ENCODE peak calls at places on chromosomes 11 and 22, in six cellular contexts. M is choroid plexus epithelial cell, R is pancreas, A is heart right ventricle, J is sigmoid colon, G is adrenal gland. S is an unnamed sample.

GRCh38 chr22:24435861-24436351 is 8.5 kb downstream of the ADORA2A start:
- DNase-seq in J (peak; percentile 46), G (no peak), A (no peak), R (peak; percentile 27), M (peak; percentile 40), S (peak; percentile 23)

GRCh38 chr11:2576536-2576935 is 123.3 kb downstream of the KCNQ1OT1 start:
- DNase-seq in R (no peak), J (peak; percentile 53), G (peak; percentile 10), M (no peak), A (no peak), S (peak; percentile 28)

GRCh38 chr22:21937041-21937820 is 15.4 kb downstream of the PPM1F start:
- DNase-seq in M (no peak), R (peak; percentile 74), A (no peak), G (peak; percentile 63), J (no peak), S (peak; percentile 93)

GRCh38 chr11:72354356-72355115 is 79.8 kb downstream of the CLPB start:
- DNase-seq in M (peak; percentile 26), J (no peak), R (no peak), A (no peak), G (no peak), S (no peak)

GRCh38 chr22:33555814-33556522 is 364.3 kb downstream of the LARGE1 start:
- DNase-seq in J (no peak), M (no peak), R (no peak), A (no peak), G (no peak), S (no peak)

GRCh38 chr11:72069787-72070251 is 10.5 kb downstream of the NUMA1 start:
- DNase-seq in A (peak; percentile 80), R (peak; percentile 76), J (peak; percentile 89), G (peak; percentile 93), M (peak; percentile 78), S (peak; percentile 91)

GRCh38 chr11:33706546-33706945 is 5.9 kb upstream of the C11orf91 start:
- DNase-seq in M (peak; percentile 63), R (no peak), G (no peak), A (no peak), J (no peak), S (no peak)

GRCh38 chr11:11171854-11172253 is 181.2 kb downstream of the CSNK2A3 start:
- DNase-seq in R (no peak), M (no peak), J (no peak), G (no peak), A (no peak), S (no peak)

GRCh38 chr11:61281581-61282250 is 13.4 kb downstream of the VWCE start:
- DNase-seq in R (peak; percentile 83), G (peak; percentile 57), J (peak; percentile 71), M (peak; percentile 59), A (no peak), S (no peak)

GRCh38 chr22:20904008-20904979 is 12.9 kb upstream of the CRKL start:
- DNase-seq in R (no peak), J (no peak), G (peak; percentile 85), M (peak; percentile 98), A (no peak), S (peak; percentile 77)

GRCh38 chr11:120512727-120513435 is 1.3 kb downstream of the GRIK4 start:
- DNase-seq in J (no peak), A (no peak), G (peak; percentile 16), M (no peak), R (no peak), S (no peak)

GRCh38 chr22:43951966-43952365 is 3.3 kb upstream of the SAMM50 start:
- DNase-seq in R (no peak), J (no peak), A (no peak), G (no peak), M (no peak), S (no peak)

GRCh38 chr11:92611157-92611556 is 358.3 kb upstream of the MTNR1B start:
- DNase-seq in G (no peak), M (no peak), J (no peak), A (no peak), R (no peak), S (no peak)

GRCh38 chr11:60915250-60915914 is 1.4 kb downstream of the TMEM109 start:
- DNase-seq in G (peak; percentile 68), J (peak; percentile 75), M (peak; percentile 44), R (peak; percentile 78), A (peak; percentile 57), S (peak; percentile 73)

GRCh38 chr11:57306156-57306876 is 18.4 kb downstream of the TNKS1BP1 start:
- DNase-seq in M (peak; percentile 79), J (peak; percentile 55), A (no peak), G (no peak), R (no peak), S (no peak)

GRCh38 chr11:103547009-103547408 is 437.8 kb downstream of the DYNC2H1 start:
- DNase-seq in A (no peak), R (no peak), M (no peak), G (no peak), J (no peak), S (no peak)

GRCh38 chr11:120710354-120711187 is 199.0 kb downstream of the GRIK4 start:
- DNase-seq in J (peak; percentile 87), R (no peak), M (peak; percentile 94), A (peak; percentile 15), G (peak; percentile 41), S (no peak)

GRCh38 chr11:2275334-2276279 is 5.2 kb upstream of the ASCL2 start:
- DNase-seq in G (no peak), M (no peak), A (peak; percentile 2), J (peak; percentile 55), R (no peak), S (no peak)

GRCh38 chr22:23045461-23045860 is 24.9 kb upstream of the GNAZ start:
- DNase-seq in M (no peak), A (no peak), J (no peak), G (no peak), R (no peak), S (no peak)

GRCh38 chr11:118028626-118029025 is 42.4 kb downstream of the IL10RA start:
- DNase-seq in M (no peak), J (no peak), G (no peak), A (no peak), R (no peak), S (no peak)

GRCh38 chr22:41576877-41577276 is 12.8 kb downstream of the PMM1 start:
- DNase-seq in M (peak; percentile 67), G (peak; percentile 83), R (peak; percentile 71), J (no peak), A (no peak), S (no peak)

GRCh38 chr11:126268361-126268707 is 361 bp downstream of the SRPRA start:
- DNase-seq in R (no peak), G (no peak), M (no peak), A (no peak), J (peak; percentile 70), S (no peak)

GRCh38 chr11:124402326-124402922 is 3.6 kb upstream of the OR8B3 start:
- DNase-seq in A (peak; percentile 67), G (peak; percentile 63), J (no peak), M (peak; percentile 95), R (peak; percentile 55), S (peak; percentile 55)

GRCh38 chr11:39442177-39442576 is 2017.3 kb downstream of the LRRC4C start:
- DNase-seq in R (no peak), A (no peak), J (no peak), G (no peak), M (no peak), S (no peak)

GRCh38 chr22:49204599-49205214 is 623.0 kb downstream of the BRD1 start:
- DNase-seq in G (peak; percentile 1), M (no peak), J (peak; percentile 48), R (peak; percentile 19), A (no peak), S (peak; percentile 22)

GRCh38 chr22:32395107-32395506 is 16.9 kb downstream of the RTCB start:
- DNase-seq in J (no peak), M (no peak), R (no peak), G (no peak), A (no peak), S (no peak)

GRCh38 chr11:72114570-72114969 is 2.1 kb upstream of the ANAPC15 start:
- DNase-seq in J (no peak), R (no peak), A (no peak), M (no peak), G (no peak), S (no peak)

GRCh38 chr11:15770798-15771414 is 585.4 kb downstream of the SOX6 start:
- DNase-seq in A (peak; percentile 52), R (no peak), G (no peak), J (no peak), M (peak; percentile 58), S (no peak)
- TF ChIP-seq CTCF in A (peak; percentile 47), R (peak; percentile 20), G (peak; percentile 49), J (peak; percentile 21), M (peak; percentile 83), S (peak; percentile 78)

GRCh38 chr11:70454197-70454767 is 56.0 kb downstream of the CTTN start:
- DNase-seq in M (peak; percentile 71), J (no peak), A (no peak), R (no peak), G (no peak), S (no peak)

GRCh38 chr11:70460959-70461358 is 62.6 kb downstream of the CTTN start:
- DNase-seq in G (no peak), R (no peak), A (no peak), J (no peak), M (no peak), S (no peak)

GRCh38 chr11:70455354-70455753 is 57.0 kb downstream of the CTTN start:
- DNase-seq in A (no peak), G (no peak), R (no peak), J (no peak), M (no peak), S (no peak)

GRCh38 chr11:70460111-70460510 is 61.8 kb downstream of the CTTN start:
- DNase-seq in G (no peak), A (no peak), R (no peak), J (no peak), M (no peak), S (no peak)

GRCh38 chr11:70456921-70457532 is 58.7 kb downstream of the CTTN start:
- DNase-seq in A (no peak), G (no peak), M (peak; percentile 61), J (no peak), R (no peak), S (no peak)
- TF ChIP-seq CTCF in A (no peak), G (no peak), M (no peak), J (no peak), R (no peak), S (no peak)

DNA sequence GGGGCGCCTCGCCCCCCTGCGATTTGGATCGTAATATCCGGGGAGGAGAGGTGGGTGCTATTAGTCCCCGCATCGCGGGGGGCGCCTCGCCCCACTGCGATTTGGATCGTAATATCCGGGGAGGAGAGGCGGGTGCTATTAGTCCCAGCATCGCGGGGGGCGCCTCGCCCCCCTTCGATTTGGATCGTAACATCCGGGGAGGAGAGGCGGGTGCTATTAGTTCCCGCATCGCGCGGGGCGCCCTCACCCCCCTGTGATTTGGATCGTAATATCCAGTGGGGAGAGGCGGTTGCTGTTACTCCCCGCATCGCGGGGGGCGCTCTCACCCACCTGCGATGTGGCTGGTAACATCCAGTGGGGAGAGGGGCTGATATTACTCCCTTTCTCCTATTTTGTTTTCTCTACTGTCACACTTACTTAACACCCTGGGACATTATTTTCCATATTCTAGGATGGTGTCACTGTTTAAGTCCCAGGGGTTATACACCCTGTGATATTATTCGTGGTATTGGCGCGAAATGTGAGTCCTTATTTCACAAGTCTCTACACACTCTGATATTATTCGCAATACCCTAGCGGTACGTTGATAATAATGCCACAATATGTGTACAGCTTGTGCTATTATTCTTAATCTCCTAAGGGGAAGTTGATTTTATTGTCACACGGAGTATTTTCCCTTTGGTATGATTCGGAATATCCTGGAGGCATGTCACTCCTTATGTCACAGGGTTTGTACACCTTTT is 57.8 kb upstream of the ALDH3B2 start:
- DNase-seq in J (no peak), R (no peak), G (no peak), A (no peak), M (no peak), S (no peak)
- TF ChIP-seq CTCF in J (peak; percentile 36), R (no peak), G (peak; percentile 18), A (no peak), M (peak; percentile 31), S (peak; percentile 44)

GRCh38 chr22:27885977-27886842 is 32.8 kb downstream of the PITPNB start:
- DNase-seq in R (no peak), J (no peak), A (peak; percentile 42), G (no peak), M (peak; percentile 85), S (no peak)
- TF ChIP-seq CTCF in R (peak; percentile 78), J (peak; percentile 91), A (peak; percentile 83), G (peak; percentile 93), M (peak; percentile 81), S (peak; percentile 79)

S was measured in CD14-positive monocyte.